ENCODE peak calls at places on chromosomes 16 and 17, in four cellular contexts. D is GM12878, C is HepG2, R is K562. Y is an unnamed sample.

GRCh38 chr16:29757950-29758466 is 12.2 kb upstream of the C16orf54 start:
- DNase-seq in D (no peak), C (peak; percentile 82), R (no peak), Y (no peak)

GRCh38 chr17:82659886-82660285 is 11.6 kb upstream of the WDR45B start:
- DNase-seq in D (no peak), C (no peak), R (no peak), Y (no peak)

GRCh38 chr16:275041-275621 is 613 bp downstream of the RGS11 start:
- DNase-seq in D (no peak), C (no peak), R (no peak), Y (peak; percentile 54)

GRCh38 chr16:2698996-2699750 is 16.9 kb downstream of the KCTD5 start:
- DNase-seq in D (no peak), C (no peak), R (no peak), Y (no peak)

GRCh38 chr17:42171831-42172230 is 9.1 kb downstream of the KCNH4 start:
- DNase-seq in D (no peak), C (no peak), R (no peak), Y (peak; percentile 44)

GRCh38 chr16:87765776-87766484 is at the start of gene KLHDC4:
- DNase-seq in D (peak; percentile 38), C (peak; percentile 78), R (peak; percentile 89), Y (peak; percentile 88)

GRCh38 chr16:77723108-77723514 is 797 bp downstream of the NUDT7 start:
- DNase-seq in D (no peak), C (no peak), R (no peak), Y (no peak)

GRCh38 chr17:6547336-6547735 is 9.0 kb downstream of the PITPNM3 start:
- DNase-seq in D (no peak), C (no peak), R (no peak), Y (no peak)

GRCh38 chr17:47742319-47743181 is 9.5 kb downstream of the TBX21 start:
- DNase-seq in D (no peak), C (peak; percentile 35), R (peak; percentile 80), Y (peak; percentile 76)

GRCh38 chr17:8146381-8147140 is 5.6 kb downstream of the PER1 start:
- DNase-seq in D (no peak), C (no peak), R (no peak), Y (no peak)

GRCh38 chr16:66849543-66849942 is 5.3 kb downstream of the CA7 start:
- DNase-seq in D (no peak), C (no peak), R (no peak), Y (peak; percentile 32)

GRCh38 chr16:4319454-4319853 is 3.6 kb downstream of the GLIS2 start:
- DNase-seq in D (no peak), C (no peak), R (peak; percentile 51), Y (no peak)

GRCh38 chr16:49739381-49739780 is 116.5 kb downstream of the ZNF423 start:
- DNase-seq in D (no peak), C (no peak), R (peak; percentile 41), Y (peak; percentile 69)

GRCh38 chr17:81032641-81033422 is 2.1 kb upstream of the BAIAP2 start:
- DNase-seq in D (no peak), C (no peak), R (no peak), Y (no peak)

GRCh38 chr16:88792078-88792550 is 7.1 kb upstream of the PIEZO1 start:
- DNase-seq in D (no peak), C (no peak), R (no peak), Y (no peak)

GRCh38 chr16:29678691-29679267 is at the start of gene QPRT:
- DNase-seq in D (no peak), C (peak; percentile 85), R (peak; percentile 87), Y (peak; percentile 90)

GRCh38 chr17:57962441-57963148 is 7.4 kb upstream of the CUEDC1 start:
- DNase-seq in D (no peak), C (no peak), R (no peak), Y (no peak)

GRCh38 chr17:29331330-29331729 is 37.4 kb upstream of the NUFIP2 start:
- DNase-seq in D (no peak), C (peak; percentile 13), R (no peak), Y (no peak)

GRCh38 chr17:7466644-7467341 is 12.6 kb downstream of the ZBTB4 start:
- DNase-seq in D (no peak), C (no peak), R (peak; percentile 27), Y (no peak)

GRCh38 chr17:68248886-68249872 is 1.3 kb downstream of the AMZ2 start:
- DNase-seq in D (no peak), C (no peak), R (no peak), Y (no peak)

GRCh38 chr16:28981517-28981916 is 3.3 kb upstream of the LAT start:
- DNase-seq in D (no peak), C (peak; percentile 38), R (peak; percentile 84), Y (peak; percentile 80)

GRCh38 chr17:59093702-59094231 is 12.9 kb downstream of the TRIM37 start:
- DNase-seq in D (no peak), C (peak; percentile 15), R (no peak), Y (no peak)
- TF ChIP-seq NR2C2 in D (no peak), C (no peak), R (no peak), Y (no peak)

DNA sequence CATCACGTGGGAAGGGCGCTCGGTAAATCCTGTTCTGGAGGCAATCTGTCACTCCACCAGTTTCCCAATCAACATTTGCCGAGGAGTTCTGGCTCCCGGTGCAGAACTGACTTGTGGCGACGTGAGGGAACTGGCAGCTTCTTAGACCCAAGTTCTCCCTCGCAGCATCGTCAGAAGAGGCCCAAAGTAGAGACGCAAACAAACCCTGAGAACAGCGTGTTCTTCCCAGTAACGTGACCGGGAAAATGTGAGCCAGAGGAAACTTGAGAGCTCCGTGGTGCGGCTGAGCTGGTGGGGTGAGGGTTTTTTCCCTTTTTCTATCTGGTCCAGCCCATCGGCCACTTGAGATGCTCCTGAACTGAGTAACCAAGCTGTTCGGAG is 158.9 kb upstream of the CACNG5 start:
- DNase-seq in D (no peak), C (no peak), R (no peak), Y (no peak)
- TF ChIP-seq NR2C2 in D (no peak), C (no peak), R (no peak), Y (no peak)

GRCh38 chr16:81006472-81007311 is at the start of the genes CENPN and CMC2:
- DNase-seq in D (peak; percentile 92), C (peak; percentile 98), R (peak; percentile 87), Y (peak; percentile 96)

GRCh38 chr16:81004646-81005353 is 1.9 kb downstream of the CMC2 start:
- DNase-seq in D (no peak), C (peak; percentile 65), R (no peak), Y (no peak)

GRCh38 chr16:81003610-81004460 is 2.9 kb downstream of the CMC2 start:
- DNase-seq in D (no peak), C (no peak), R (no peak), Y (no peak)

GRCh38 chr16:81008151-81008789 is 1.3 kb downstream of the CENPN start:
- DNase-seq in D (no peak), C (no peak), R (no peak), Y (no peak)

DNA sequence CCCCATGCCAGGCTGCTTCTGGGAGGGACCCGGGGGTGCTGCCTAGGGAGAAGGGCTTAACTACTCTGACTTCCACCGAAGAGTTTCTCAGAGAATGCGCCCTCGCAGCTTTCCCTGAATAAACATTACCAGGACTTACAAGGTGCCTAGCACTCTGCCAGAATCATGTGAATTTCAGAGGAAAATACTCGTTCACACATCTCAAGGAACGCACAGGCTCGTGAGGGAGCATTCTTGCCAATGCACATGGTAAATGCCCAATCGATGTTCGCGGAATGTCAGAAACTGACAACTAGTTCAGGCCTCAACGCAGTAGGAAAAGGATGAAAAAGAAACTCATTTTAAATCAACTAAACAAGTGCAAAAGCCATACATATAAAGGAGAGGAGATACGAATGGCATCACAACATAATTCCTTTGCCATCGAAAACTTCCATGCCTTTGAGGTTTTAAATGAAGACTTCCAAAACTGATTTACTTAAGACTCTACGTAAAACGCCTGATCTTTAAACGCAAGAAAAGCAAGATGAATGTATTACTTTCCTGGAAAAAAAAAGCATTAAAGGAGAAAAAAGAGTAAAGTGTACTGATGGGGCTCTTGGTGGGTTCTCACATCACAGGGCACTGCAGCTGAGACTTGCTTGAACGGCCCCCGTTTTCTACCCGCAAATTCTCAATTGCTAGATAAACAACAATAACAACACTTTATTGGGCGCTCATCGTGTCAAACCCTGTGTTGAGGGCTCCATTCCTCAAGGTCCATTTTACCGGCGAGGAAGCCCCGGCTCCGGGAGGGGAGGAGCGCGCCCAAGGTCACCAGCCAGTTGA is 827 bp downstream of the CMC2 start:
- DNase-seq in D (no peak), C (peak; percentile 61), R (no peak), Y (no peak)
- TF ChIP-seq NR2C2 in D (no peak), C (no peak), R (no peak), Y (no peak)

GRCh38 chr17:18381953-18382245 is 4.3 kb downstream of the EVPLL start:
- DNase-seq in D (no peak), C (no peak), R (no peak), Y (no peak)
- TF ChIP-seq NR2C2 in D (no peak), C (no peak), R (no peak), Y (no peak)

DNA sequence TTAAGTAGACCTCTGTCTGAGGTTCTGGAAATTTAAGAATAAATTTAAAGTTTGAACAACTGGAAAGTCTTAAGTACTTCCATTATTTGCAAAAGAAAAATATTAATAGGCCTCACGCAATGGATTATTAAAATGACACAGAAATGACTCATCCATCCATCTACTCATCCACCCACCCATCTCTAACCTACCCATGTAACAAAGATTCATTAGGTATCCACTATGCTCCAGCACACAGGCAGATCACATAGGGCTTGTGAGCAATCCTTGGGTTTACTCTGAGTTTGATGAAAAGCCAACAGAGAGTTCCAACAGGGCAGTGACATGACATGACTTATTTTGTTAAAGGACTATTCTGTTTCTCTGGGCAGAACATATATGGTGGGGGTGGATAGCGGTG is 93.3 kb downstream of the HELZ start:
- DNase-seq in D (no peak), C (no peak), R (no peak), Y (no peak)
- TF ChIP-seq NR2C2 in D (no peak), C (no peak), R (no peak), Y (no peak)